ENCODE peak calls at places on chromosomes 6 and 20, in four cellular contexts. C, F, Y and E are unnamed samples.

GRCh38 chr6:28489366-28490190 is 26.0 kb downstream of the GPX6 start:
- DNase-seq in C (peak; percentile 26), F (peak; percentile 92), Y (peak; percentile 95), E (peak; percentile 89)

GRCh38 chr6:149451361-149452061 is 33.3 kb downstream of the ZC3H12D start:
- DNase-seq in Y (no peak), F (no peak), C (no peak), E (peak; percentile 55)

GRCh38 chr6:38714239-38715015 is 684 bp upstream of the DNAH8 start:
- DNase-seq in Y (no peak), C (no peak), F (no peak), E (no peak)

GRCh38 chr6:1787894-1788293 is 178.2 kb downstream of the FOXC1 start:
- DNase-seq in Y (no peak), C (no peak), F (no peak), E (no peak)

GRCh38 chr6:149846321-149846720 is 17.8 kb downstream of the LRP11 start:
- DNase-seq in Y (no peak), C (no peak), F (peak; percentile 29), E (no peak)

GRCh38 chr6:116530436-116530835 is 15.0 kb downstream of the TRAPPC3L start:
- DNase-seq in C (no peak), F (no peak), Y (no peak), E (no peak)

GRCh38 chr6:46637145-46637544 is 15.5 kb downstream of the CYP39A1 start:
- DNase-seq in C (no peak), F (no peak), Y (no peak), E (no peak)

GRCh38 chr6:159101656-159102055 is 56.9 kb upstream of the TAGAP start:
- DNase-seq in Y (no peak), C (no peak), F (no peak), E (no peak)

GRCh38 chr6:26122005-26122388 is 34.8 kb downstream of the HFE start:
- DNase-seq in F (no peak), C (no peak), Y (no peak), E (peak; percentile 73)

GRCh38 chr6:1554881-1555569 is 54.7 kb upstream of the FOXC1 start:
- DNase-seq in C (peak; percentile 58), F (peak; percentile 23), Y (peak; percentile 90), E (peak; percentile 8)

GRCh38 chr6:13260831-13261230 is 67.5 kb downstream of the TBC1D7 start:
- DNase-seq in Y (no peak), F (no peak), C (no peak), E (no peak)

GRCh38 chr20:47126374-47126705 is 230.2 kb downstream of the ZMYND8 start:
- DNase-seq in F (no peak), C (no peak), Y (peak; percentile 15), E (no peak)

GRCh38 chr6:42453649-42454427 is 2.1 kb upstream of the TRERF1 start:
- DNase-seq in C (peak; percentile 20), F (no peak), Y (peak; percentile 81), E (peak; percentile 64)

GRCh38 chr20:10225439-10226080 is 6.9 kb downstream of the SNAP25 start:
- DNase-seq in C (no peak), Y (peak; percentile 45), F (peak; percentile 10), E (peak; percentile 44)

GRCh38 chr6:3619800-3620199 is 131.7 kb downstream of the PXDC1 start:
- DNase-seq in F (no peak), C (no peak), Y (no peak), E (no peak)

GRCh38 chr6:112800439-112800838 is 453.3 kb downstream of the RFPL4B start:
- DNase-seq in F (no peak), Y (no peak), C (no peak), E (no peak)

GRCh38 chr6:20403766-20404640 is 2.3 kb downstream of the E2F3 start:
- DNase-seq in F (peak; percentile 58), Y (peak; percentile 86), C (peak; percentile 50), E (peak; percentile 80)

GRCh38 chr6:161079566-161080262 is 88.1 kb downstream of the MAP3K4 start:
- DNase-seq in F (no peak), Y (no peak), C (no peak), E (no peak)

GRCh38 chr20:20710847-20711315 is 1.6 kb downstream of the RALGAPA2 start:
- DNase-seq in C (no peak), Y (peak; percentile 88), F (no peak), E (peak; percentile 46)

DNA sequence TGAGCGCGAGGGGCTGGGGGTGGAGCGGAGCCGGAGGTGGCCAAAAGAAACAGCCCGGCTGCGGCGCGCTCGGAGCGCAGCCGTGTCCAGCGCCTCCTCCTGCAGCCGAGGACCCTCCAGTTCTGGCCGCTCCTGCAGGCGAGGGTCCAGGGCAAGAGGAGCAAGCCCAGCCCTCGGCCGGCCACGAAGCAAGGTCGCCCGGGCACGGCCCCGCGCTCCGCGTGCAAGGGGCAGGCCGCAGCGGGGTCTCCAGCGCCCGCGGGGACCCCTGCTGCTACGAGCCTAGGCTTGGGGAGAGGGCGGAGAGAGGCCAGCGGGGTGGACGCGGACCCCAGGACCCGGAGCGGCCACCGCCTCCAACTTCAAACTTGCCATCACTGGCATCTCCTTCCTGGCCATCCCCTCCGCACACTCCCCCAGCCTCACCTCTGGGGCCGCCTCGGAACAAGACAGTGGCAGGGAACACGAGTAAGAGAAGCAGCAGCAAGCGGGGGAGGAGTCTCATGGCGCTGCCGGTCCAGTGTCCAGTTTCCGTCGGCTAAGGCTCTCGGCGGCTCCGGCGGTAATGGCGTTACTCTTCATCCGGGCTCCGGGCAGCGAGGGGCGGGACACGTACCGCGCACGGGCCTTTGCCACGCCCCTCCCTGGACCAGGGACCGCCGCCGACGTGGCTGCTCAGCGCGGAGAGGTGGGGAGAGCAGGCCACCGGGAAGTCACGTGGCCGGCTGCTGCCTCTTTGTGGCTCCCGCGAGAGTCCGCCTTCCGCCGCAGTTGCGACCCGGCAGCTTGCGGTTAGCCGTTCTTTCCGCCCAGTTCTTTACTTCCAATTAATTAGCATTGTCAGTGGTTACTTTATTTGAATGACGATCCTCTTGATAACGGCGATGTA is at the start of gene SSR1:
- DNase-seq in Y (peak; percentile 99), C (peak; percentile 97), F (peak; percentile 99), E (peak; percentile 97)
- TF ChIP-seq POLR2A in Y (peak; percentile 87), C (peak; percentile 68), F (peak; percentile 94), E (peak; percentile 81)

DNA sequence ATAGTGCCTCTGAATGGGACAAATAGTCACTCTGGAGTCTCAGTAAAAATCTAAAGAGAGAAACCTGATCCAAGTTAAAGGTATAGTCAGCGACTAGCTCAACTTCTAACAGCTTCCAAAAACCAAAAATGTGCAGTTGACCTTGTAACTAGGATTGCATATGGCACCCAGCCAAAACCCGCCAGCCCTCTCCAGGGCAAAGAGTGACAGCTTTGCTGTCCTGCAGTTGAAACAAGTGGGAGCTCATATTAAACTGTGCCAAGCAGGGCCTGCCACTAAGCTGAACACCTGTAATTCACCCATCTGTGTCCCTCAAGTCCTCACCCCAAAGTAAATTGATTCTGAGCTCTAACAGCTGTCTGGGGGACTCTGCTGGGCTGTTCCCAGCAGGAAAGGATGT is 695.3 kb downstream of the MAFB start:
- DNase-seq in C (no peak), Y (no peak), F (no peak), E (no peak)
- TF ChIP-seq POLR2A in C (no peak), Y (no peak), F (no peak), E (no peak)

GRCh38 chr6:31737315-31738047 is 1.2 kb upstream of the CLIC1 start:
- DNase-seq in F (no peak), C (no peak), Y (peak; percentile 94), E (no peak)

GRCh38 chr6:31734247-31734702 is 2.1 kb downstream of the CLIC1 start:
- DNase-seq in Y (no peak), F (no peak), C (no peak), E (no peak)

GRCh38 chr6:31736768-31737314 is 511 bp upstream of the CLIC1 start:
- DNase-seq in Y (peak; percentile 53), C (no peak), F (no peak), E (no peak)

GRCh38 chr6:31734703-31735500 is 1.4 kb downstream of the CLIC1 start:
- DNase-seq in F (peak; percentile 85), C (peak; percentile 73), Y (peak; percentile 95), E (peak; percentile 77)

DNA sequence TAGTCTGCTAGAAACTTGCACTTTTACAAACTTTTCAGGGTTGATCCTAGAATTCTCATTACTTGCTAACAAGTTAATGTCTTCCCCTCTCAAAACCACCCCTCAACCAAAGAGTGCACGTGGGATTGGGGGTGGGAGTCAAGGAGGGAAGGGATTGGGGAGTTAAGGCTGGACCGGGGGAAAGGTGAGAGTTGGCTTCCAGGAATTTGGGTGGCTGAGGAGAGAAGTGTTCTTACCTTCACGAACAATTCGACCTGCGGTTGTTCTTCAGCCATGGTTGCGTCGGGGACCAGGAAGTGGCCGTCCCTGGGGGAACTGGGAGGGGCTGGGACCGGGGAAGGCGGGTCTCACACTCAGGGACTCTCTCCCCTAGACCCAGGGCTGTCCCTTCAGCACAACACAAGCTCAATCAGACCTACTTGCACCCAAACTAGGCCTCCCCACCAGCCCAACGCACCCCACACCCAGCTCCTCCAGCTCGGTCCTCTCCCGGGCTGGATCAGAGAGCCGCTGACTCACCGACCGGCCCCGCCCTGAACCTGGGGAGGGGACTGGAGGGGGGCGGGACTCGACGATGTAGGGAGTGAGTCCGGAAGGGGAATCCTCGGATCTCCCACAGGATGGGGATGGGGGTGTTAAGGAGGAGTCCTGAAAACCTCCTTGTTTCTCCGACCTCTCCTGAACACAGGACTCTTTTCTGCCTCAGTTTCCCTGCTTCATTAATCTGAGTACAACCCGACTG is at the start of gene CLIC1:
- DNase-seq in F (peak; percentile 97), C (peak; percentile 88), Y (peak; percentile 99), E (peak; percentile 88)
- TF ChIP-seq POLR2A in F (peak; percentile 99), C (peak; percentile 95), Y (peak; percentile 87), E (peak; percentile 92)

GRCh38 chr20:4815618-4816017 is 93.9 kb downstream of the PRND start:
- DNase-seq in C (no peak), Y (peak; percentile 63), F (no peak), E (no peak)

GRCh38 chr20:4812641-4813075 is 90.9 kb downstream of the PRND start:
- DNase-seq in F (no peak), C (peak; percentile 70), Y (peak; percentile 69), E (no peak)

GRCh38 chr20:4814696-4815252 is 93.1 kb downstream of the PRND start:
- DNase-seq in Y (peak; percentile 88), C (peak; percentile 84), F (no peak), E (no peak)

GRCh38 chr20:4813076-4813838 is 91.5 kb downstream of the PRND start:
- DNase-seq in C (peak; percentile 80), F (no peak), Y (peak; percentile 51), E (no peak)

DNA sequence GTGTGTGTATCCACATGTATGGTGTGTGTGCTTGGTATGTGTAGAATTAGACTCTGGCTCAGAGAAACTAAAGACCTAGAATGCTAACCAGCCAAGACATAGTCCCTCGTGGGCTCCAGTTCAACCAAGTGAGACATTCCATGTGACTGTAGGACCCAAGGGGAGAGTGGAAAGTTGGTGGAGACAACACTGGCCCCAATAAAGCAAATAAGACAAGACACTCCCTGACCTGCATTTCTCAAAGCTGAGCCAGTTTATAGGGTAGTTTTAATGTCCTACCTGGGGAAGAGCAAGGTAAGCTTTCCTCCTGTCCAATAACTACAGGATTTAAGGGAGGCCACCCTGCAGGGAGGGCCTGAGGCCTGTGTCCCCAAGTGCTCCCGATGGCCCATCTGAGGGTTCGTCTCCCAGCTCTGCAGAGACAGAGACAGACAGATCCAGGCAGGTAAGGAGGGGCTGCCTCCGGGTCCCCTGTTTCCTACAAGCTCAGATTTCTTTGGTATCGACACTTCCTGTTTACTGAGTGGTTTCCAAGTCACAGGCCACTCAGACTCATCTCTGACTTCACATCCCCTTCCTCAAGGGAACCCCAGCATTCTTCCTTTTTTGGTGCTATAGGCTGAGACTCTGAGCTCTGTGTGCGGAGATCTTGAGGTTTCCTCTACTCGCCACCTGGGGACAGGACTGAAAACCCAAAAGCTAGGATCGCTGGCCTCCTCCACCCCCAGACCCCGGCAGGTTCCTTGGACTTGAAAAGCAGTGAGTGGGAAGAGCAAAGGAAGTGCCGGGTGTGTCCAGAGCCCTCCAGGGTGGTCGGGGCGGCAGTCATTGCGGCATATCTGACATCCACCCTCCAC is 92.4 kb downstream of the PRND start:
- DNase-seq in Y (peak; percentile 94), C (peak; percentile 77), F (no peak), E (no peak)
- TF ChIP-seq POLR2A in Y (peak; percentile 27), C (peak; percentile 16), F (no peak), E (no peak)